ENCODE peak calls at places on chromosome 12, in eight cellular contexts. U is uterus; H is H9; C is K562; V is CD4-positive, alpha-beta memory T cell; F is right atrium auricular region; D is heart left ventricle; Z is body of pancreas. B is an unnamed sample.
A peak's percentile ranks its signal among the peaks of the same experiment; 100 is the strongest.

GRCh38 chr12:49907352-49907751 is 3.7 kb upstream of the FAIM2 start:
- DNase-seq in H (no peak), C (no peak), F (no peak), U (no peak), V (no peak), Z (no peak), D (peak; percentile 28), B (no peak)

GRCh38 chr12:62720661-62721330 is 214.2 kb downstream of the PPM1H start:
- DNase-seq in V (no peak), Z (no peak), C (no peak), F (no peak), D (no peak), H (no peak), U (no peak), B (no peak)

GRCh38 chr12:5171701-5172100 is 128.0 kb downstream of the KCNA5 start:
- DNase-seq in Z (no peak), H (peak; percentile 58), U (no peak), V (no peak), C (no peak), D (no peak), F (no peak), B (no peak)

GRCh38 chr12:95593266-95593871 is 42.1 kb upstream of the USP44 start:
- DNase-seq in Z (peak; percentile 62), D (no peak), H (no peak), C (no peak), F (peak; percentile 73), U (no peak), V (no peak), B (no peak)

GRCh38 chr12:14213542-14213941 is 151.9 kb upstream of the ATF7IP start:
- DNase-seq in H (no peak), V (no peak), F (no peak), C (no peak), D (no peak), U (no peak), Z (no peak), B (no peak)

GRCh38 chr12:58509116-58509885 is 411.0 kb downstream of the LRIG3 start:
- DNase-seq in F (no peak), U (no peak), H (no peak), V (no peak), D (no peak), C (no peak), Z (no peak), B (peak; percentile 69)

GRCh38 chr12:7114008-7114407 is 5.0 kb upstream of the C1RL start:
- DNase-seq in D (no peak), C (no peak), U (peak; percentile 14), Z (no peak), H (no peak), F (no peak), V (no peak), B (no peak)

GRCh38 chr12:107368586-107368985 is 275.2 kb upstream of the CRY1 start:
- DNase-seq in Z (no peak), D (no peak), C (no peak), U (no peak), V (no peak), F (no peak), H (no peak), B (no peak)

GRCh38 chr12:40946612-40947194 is 241.4 kb upstream of the PDZRN4 start:
- DNase-seq in H (no peak), C (peak; percentile 31), F (no peak), V (no peak), U (no peak), Z (no peak), D (no peak), B (no peak)

GRCh38 chr12:131085816-131086591 is 132.3 kb downstream of the ADGRD1 start:
- DNase-seq in Z (no peak), C (no peak), H (no peak), U (no peak), D (peak; percentile 53), V (peak; percentile 9), F (peak; percentile 52), B (no peak)

GRCh38 chr12:67441736-67442346 is 172.7 kb downstream of the CAND1 start:
- DNase-seq in C (peak; percentile 54), V (peak; percentile 79), D (peak; percentile 87), H (peak; percentile 87), U (peak; percentile 83), F (peak; percentile 94), Z (peak; percentile 95), B (no peak)

GRCh38 chr12:131092911-131093901 is 139.5 kb downstream of the ADGRD1 start:
- DNase-seq in U (peak; percentile 6), H (peak; percentile 24), C (no peak), Z (no peak), F (no peak), V (peak; percentile 4), D (peak; percentile 41), B (no peak)

GRCh38 chr12:52907092-52907810 is 2.4 kb upstream of the KRT8 start:
- DNase-seq in F (no peak), U (peak; percentile 35), H (peak; percentile 65), C (peak; percentile 69), Z (peak; percentile 96), V (no peak), D (no peak), B (no peak)

GRCh38 chr12:28331130-28331529 is 140.9 kb downstream of the CCDC91 start:
- DNase-seq in V (no peak), Z (no peak), H (no peak), C (no peak), U (no peak), D (no peak), F (no peak), B (no peak)
- H3K27ac ChIP-seq in V (no peak overlapping the region), Z (no peak overlapping the region), H (no peak overlapping the region), C (no peak overlapping the region), U (no peak overlapping the region), D (no peak overlapping the region), F (no peak overlapping the region), B (no peak overlapping the region)

DNA sequence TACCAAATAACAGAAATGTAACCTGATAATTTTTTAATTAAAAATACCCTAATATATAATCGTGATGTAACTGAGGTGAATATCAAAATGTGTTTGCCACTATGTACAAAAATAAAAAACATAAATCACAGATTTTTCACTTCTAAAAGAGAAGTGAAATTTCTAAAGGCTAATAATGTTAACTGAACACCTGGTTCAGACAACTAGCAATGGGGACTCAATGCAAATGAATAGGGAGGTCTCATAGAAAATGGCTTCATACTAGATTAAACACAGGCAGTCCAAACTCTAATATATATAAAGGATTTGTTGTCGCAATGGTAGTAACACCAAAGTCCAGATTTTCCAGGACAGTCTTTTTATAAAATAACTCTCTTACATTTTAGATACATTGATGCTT is 365.4 kb upstream of the ATP2B1 start:
- DNase-seq in Z (no peak), F (no peak), V (no peak), U (no peak), C (no peak), H (no peak), D (no peak), B (no peak)
- H3K27ac ChIP-seq in Z (no peak overlapping the region), F (no peak overlapping the region), V (no peak overlapping the region), U (no peak overlapping the region), C (no peak overlapping the region), H (no peak overlapping the region), D (no peak overlapping the region), B (no peak overlapping the region)

GRCh38 chr12:125217308-125217707 is 152.1 kb downstream of the AACS start:
- DNase-seq in U (no peak), V (no peak), C (no peak), F (no peak), D (no peak), Z (no peak), H (no peak), B (no peak)

GRCh38 chr12:125211464-125211863 is 146.2 kb downstream of the AACS start:
- DNase-seq in H (no peak), D (no peak), F (no peak), C (no peak), V (no peak), U (no peak), Z (no peak), B (no peak)

GRCh38 chr12:125210104-125210755 is 145.0 kb downstream of the AACS start:
- DNase-seq in Z (no peak), V (no peak), U (no peak), F (no peak), C (no peak), H (no peak), D (no peak), B (no peak)

GRCh38 chr12:125216720-125217119 is 151.5 kb downstream of the AACS start:
- DNase-seq in C (no peak), V (no peak), H (no peak), Z (no peak), F (no peak), D (no peak), U (no peak), B (no peak)

GRCh38 chr12:125214289-125214688 is 149.1 kb downstream of the AACS start:
- DNase-seq in F (no peak), C (peak; percentile 28), U (no peak), H (no peak), Z (no peak), V (no peak), D (no peak), B (no peak)
- H3K27ac ChIP-seq in F (no peak overlapping the region), C (no peak overlapping the region), U (no peak overlapping the region), H (no peak overlapping the region), Z (no peak overlapping the region), V (no peak overlapping the region), D (no peak overlapping the region), B (no peak overlapping the region)

GRCh38 chr12:108793756-108794441 is 62.6 kb upstream of the CORO1C start:
- DNase-seq in D (peak; percentile 73), F (no peak), Z (peak; percentile 23), C (no peak), U (no peak), H (no peak), V (no peak), B (no peak)

GRCh38 chr12:108788911-108789310 is 57.6 kb upstream of the CORO1C start:
- DNase-seq in U (no peak), D (no peak), H (no peak), Z (no peak), V (no peak), C (no peak), F (no peak), B (no peak)

GRCh38 chr12:108789546-108789945 is 58.2 kb upstream of the CORO1C start:
- DNase-seq in F (no peak), D (no peak), C (no peak), U (no peak), V (no peak), H (no peak), Z (no peak), B (no peak)

GRCh38 chr12:108788076-108788782 is 56.9 kb upstream of the CORO1C start:
- DNase-seq in H (no peak), U (peak; percentile 76), V (no peak), Z (no peak), C (no peak), F (no peak), D (peak; percentile 81), B (no peak)

DNA sequence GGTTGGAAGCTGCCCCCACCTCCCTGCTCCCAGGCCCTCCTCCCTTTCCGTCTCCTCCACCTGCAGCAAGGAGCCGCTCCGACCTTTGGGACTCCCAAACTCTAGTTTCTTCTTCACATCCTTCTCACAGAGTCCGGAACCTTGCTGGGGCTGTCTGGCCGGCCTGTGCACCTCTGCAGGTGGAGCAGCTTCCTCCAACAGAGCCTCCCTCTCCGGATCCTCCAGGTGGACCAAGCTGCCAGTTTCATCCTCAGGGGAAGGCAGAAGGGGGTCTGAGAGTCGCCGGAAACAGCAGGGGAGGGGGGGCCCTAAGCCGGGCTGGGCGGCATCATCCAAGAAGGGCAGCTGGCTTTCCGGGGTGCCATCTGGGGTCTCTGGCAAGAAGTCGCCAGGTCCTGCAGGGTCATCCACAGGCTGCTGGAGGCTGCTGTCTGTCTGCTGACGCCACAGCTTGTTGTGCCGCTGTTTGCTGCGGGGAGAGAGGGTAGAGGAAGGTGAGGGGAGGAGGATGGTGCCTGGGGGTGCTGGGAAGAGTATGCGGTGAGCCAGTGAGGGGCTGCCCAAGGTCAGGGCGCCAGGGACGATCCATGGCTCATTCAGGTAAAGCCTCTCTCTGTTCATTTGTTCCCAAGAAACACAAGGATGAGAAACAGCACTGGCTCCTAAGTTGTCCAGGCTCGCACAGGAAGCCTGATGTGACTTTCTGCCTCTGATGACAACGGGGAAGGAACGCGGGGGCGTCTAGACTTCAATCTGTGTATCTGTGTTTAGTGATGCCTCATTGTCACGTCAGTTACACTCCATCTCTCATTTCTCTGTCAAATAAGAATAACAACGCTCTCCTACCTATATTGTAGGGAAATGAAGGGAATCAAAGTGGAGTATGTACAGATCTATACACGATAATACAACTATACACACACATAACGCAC is 61.3 kb upstream of the CORO1C start:
- DNase-seq in C (no peak), U (no peak), Z (no peak), V (no peak), D (no peak), F (no peak), H (no peak), B (no peak)
- H3K27ac ChIP-seq in C (no peak overlapping the region), U (peak overlapping the region; percentile 17), Z (no peak overlapping the region), V (no peak overlapping the region), D (peak overlapping the region; percentile 84), F (peak overlapping the region; percentile 77), H (no peak overlapping the region), B (no peak overlapping the region)

B was measured in epithelial cell of prostate.